ENCODE peak calls at places on chromosome 19, in nine cellular contexts. One of them, this sample, is unnamed.
A peak's percentile ranks its signal among the peaks of the same experiment; 100 is the strongest.

GRCh38 chr19:54190942-54191670 is at the start of gene TSEN34:
- DNase-seq in ovary: peak; percentile 94
- DNase-seq in fibroblast of lung: no peak
- DNase-seq in brain microvascular endothelial cell: peak; percentile 64
- DNase-seq in thoracic aorta: no peak
- DNase-seq in lung: peak; percentile 54
- DNase-seq in right lobe of liver: peak; percentile 93
- DNase-seq in neural progenitor cell: peak; percentile 92
- DNase-seq in IMR-90: peak; percentile 75
- DNase-seq in this sample: peak; percentile 61

GRCh38 chr19:7509625-7510024 is 6.3 kb upstream of the ZNF358 start:
- DNase-seq in ovary: no peak
- DNase-seq in fibroblast of lung: no peak
- DNase-seq in brain microvascular endothelial cell: no peak
- DNase-seq in thoracic aorta: no peak
- DNase-seq in lung: no peak
- DNase-seq in right lobe of liver: no peak
- DNase-seq in neural progenitor cell: peak; percentile 80
- DNase-seq in IMR-90: no peak
- DNase-seq in this sample: no peak

GRCh38 chr19:7018828-7019227 is 2.4 kb downstream of the MBD3L2B start:
- DNase-seq in ovary: no peak
- DNase-seq in fibroblast of lung: no peak
- DNase-seq in brain microvascular endothelial cell: no peak
- DNase-seq in thoracic aorta: no peak
- DNase-seq in lung: no peak
- DNase-seq in right lobe of liver: no peak
- DNase-seq in neural progenitor cell: no peak
- DNase-seq in IMR-90: no peak
- DNase-seq in this sample: no peak

GRCh38 chr19:31226536-31226935 is 122.7 kb downstream of the TSHZ3 start:
- DNase-seq in ovary: no peak
- DNase-seq in fibroblast of lung: peak; percentile 6
- DNase-seq in brain microvascular endothelial cell: no peak
- DNase-seq in thoracic aorta: no peak
- DNase-seq in lung: no peak
- DNase-seq in right lobe of liver: no peak
- DNase-seq in neural progenitor cell: no peak
- DNase-seq in IMR-90: no peak
- DNase-seq in this sample: no peak

GRCh38 chr19:8158411-8159074 is 9.2 kb upstream of the FBN3 start:
- DNase-seq in ovary: no peak
- DNase-seq in fibroblast of lung: peak; percentile 67
- DNase-seq in brain microvascular endothelial cell: peak; percentile 75
- DNase-seq in thoracic aorta: peak; percentile 9
- DNase-seq in lung: peak; percentile 63
- DNase-seq in right lobe of liver: peak; percentile 64
- DNase-seq in neural progenitor cell: peak; percentile 89
- DNase-seq in IMR-90: peak; percentile 79
- DNase-seq in this sample: no peak

GRCh38 chr19:54420383-54421168 is 5.3 kb downstream of the TTYH1 start:
- DNase-seq in ovary: no peak
- DNase-seq in fibroblast of lung: no peak
- DNase-seq in brain microvascular endothelial cell: peak; percentile 30
- DNase-seq in thoracic aorta: no peak
- DNase-seq in lung: no peak
- DNase-seq in right lobe of liver: no peak
- DNase-seq in neural progenitor cell: peak; percentile 96
- DNase-seq in IMR-90: no peak
- DNase-seq in this sample: no peak

GRCh38 chr19:33292595-33293254 is 9.6 kb downstream of the CEBPA start:
- DNase-seq in ovary: no peak
- DNase-seq in fibroblast of lung: no peak
- DNase-seq in brain microvascular endothelial cell: no peak
- DNase-seq in thoracic aorta: no peak
- DNase-seq in lung: peak; percentile 66
- DNase-seq in right lobe of liver: peak; percentile 93
- DNase-seq in neural progenitor cell: no peak
- DNase-seq in IMR-90: no peak
- DNase-seq in this sample: no peak

GRCh38 chr19:11554160-11554559 is 4.9 kb downstream of the ELOF1 start:
- DNase-seq in ovary: no peak
- DNase-seq in fibroblast of lung: no peak
- DNase-seq in brain microvascular endothelial cell: no peak
- DNase-seq in thoracic aorta: no peak
- DNase-seq in lung: no peak
- DNase-seq in right lobe of liver: no peak
- DNase-seq in neural progenitor cell: no peak
- DNase-seq in IMR-90: no peak
- DNase-seq in this sample: no peak

GRCh38 chr19:29371766-29372415 is 153.9 kb upstream of the VSTM2B start:
- DNase-seq in ovary: no peak
- DNase-seq in fibroblast of lung: no peak
- DNase-seq in brain microvascular endothelial cell: no peak
- DNase-seq in thoracic aorta: no peak
- DNase-seq in lung: no peak
- DNase-seq in right lobe of liver: no peak
- DNase-seq in neural progenitor cell: no peak
- DNase-seq in IMR-90: no peak
- DNase-seq in this sample: no peak

GRCh38 chr19:14450168-14450874 is 17.2 kb downstream of the PKN1 start:
- DNase-seq in ovary: peak; percentile 36
- DNase-seq in fibroblast of lung: no peak
- DNase-seq in brain microvascular endothelial cell: peak; percentile 28
- DNase-seq in thoracic aorta: no peak
- DNase-seq in lung: no peak
- DNase-seq in right lobe of liver: no peak
- DNase-seq in neural progenitor cell: peak; percentile 65
- DNase-seq in IMR-90: no peak
- DNase-seq in this sample: no peak

GRCh38 chr19:18634612-18635290 is 2.1 kb upstream of the KLHL26 start:
- DNase-seq in ovary: no peak
- DNase-seq in fibroblast of lung: no peak
- DNase-seq in brain microvascular endothelial cell: no peak
- DNase-seq in thoracic aorta: no peak
- DNase-seq in lung: no peak
- DNase-seq in right lobe of liver: no peak
- DNase-seq in neural progenitor cell: no peak
- DNase-seq in IMR-90: peak; percentile 37
- DNase-seq in this sample: no peak

GRCh38 chr19:41323430-41324125 is 13.6 kb downstream of the CCDC97 start:
- DNase-seq in ovary: peak; percentile 90
- DNase-seq in fibroblast of lung: peak; percentile 98
- DNase-seq in brain microvascular endothelial cell: peak; percentile 97
- DNase-seq in thoracic aorta: peak; percentile 58
- DNase-seq in lung: no peak
- DNase-seq in right lobe of liver: peak; percentile 50
- DNase-seq in neural progenitor cell: no peak
- DNase-seq in IMR-90: peak; percentile 98
- DNase-seq in this sample: peak; percentile 75

GRCh38 chr19:54021932-54022331 is 30.5 kb downstream of the CACNG6 start:
- DNase-seq in ovary: no peak
- DNase-seq in fibroblast of lung: no peak
- DNase-seq in brain microvascular endothelial cell: no peak
- DNase-seq in thoracic aorta: no peak
- DNase-seq in lung: no peak
- DNase-seq in right lobe of liver: no peak
- DNase-seq in neural progenitor cell: no peak
- DNase-seq in IMR-90: no peak
- DNase-seq in this sample: no peak

GRCh38 chr19:42693760-42694350 is 46.4 kb downstream of the PSG3 start:
- DNase-seq in ovary: no peak
- DNase-seq in fibroblast of lung: peak; percentile 33
- DNase-seq in brain microvascular endothelial cell: peak; percentile 14
- DNase-seq in thoracic aorta: no peak
- DNase-seq in lung: no peak
- DNase-seq in right lobe of liver: peak; percentile 47
- DNase-seq in neural progenitor cell: no peak
- DNase-seq in IMR-90: peak; percentile 46
- DNase-seq in this sample: no peak

GRCh38 chr19:3644351-3645066 is 17.9 kb upstream of the CACTIN start:
- DNase-seq in ovary: no peak
- DNase-seq in fibroblast of lung: peak; percentile 41
- DNase-seq in brain microvascular endothelial cell: no peak
- DNase-seq in thoracic aorta: no peak
- DNase-seq in lung: no peak
- DNase-seq in right lobe of liver: peak; percentile 95
- DNase-seq in neural progenitor cell: no peak
- DNase-seq in IMR-90: peak; percentile 49
- DNase-seq in this sample: no peak

GRCh38 chr19:50983625-50984292 is at the start of gene KLK7:
- DNase-seq in ovary: no peak
- DNase-seq in fibroblast of lung: no peak
- DNase-seq in brain microvascular endothelial cell: no peak
- DNase-seq in thoracic aorta: no peak
- DNase-seq in lung: no peak
- DNase-seq in right lobe of liver: no peak
- DNase-seq in neural progenitor cell: no peak
- DNase-seq in IMR-90: no peak
- DNase-seq in this sample: no peak

GRCh38 chr19:47436712-47437401 is 17.5 kb upstream of the MEIS3 start:
- DNase-seq in ovary: peak; percentile 63
- DNase-seq in fibroblast of lung: peak; percentile 30
- DNase-seq in brain microvascular endothelial cell: peak; percentile 42
- DNase-seq in thoracic aorta: no peak
- DNase-seq in lung: peak; percentile 84
- DNase-seq in right lobe of liver: peak; percentile 85
- DNase-seq in neural progenitor cell: peak; percentile 88
- DNase-seq in IMR-90: peak; percentile 47
- DNase-seq in this sample: peak; percentile 86

GRCh38 chr19:6766357-6767080 is 716 bp downstream of the SH2D3A start:
- DNase-seq in ovary: no peak
- DNase-seq in fibroblast of lung: no peak
- DNase-seq in brain microvascular endothelial cell: no peak
- DNase-seq in thoracic aorta: no peak
- DNase-seq in lung: no peak
- DNase-seq in right lobe of liver: no peak
- DNase-seq in neural progenitor cell: no peak
- DNase-seq in IMR-90: no peak
- DNase-seq in this sample: no peak

GRCh38 chr19:51064534-51065220 is at the start of gene KLK13:
- DNase-seq in ovary: peak; percentile 47
- DNase-seq in fibroblast of lung: no peak
- DNase-seq in brain microvascular endothelial cell: no peak
- DNase-seq in thoracic aorta: no peak
- DNase-seq in lung: peak; percentile 34
- DNase-seq in right lobe of liver: peak; percentile 29
- DNase-seq in neural progenitor cell: peak; percentile 26
- DNase-seq in IMR-90: no peak
- DNase-seq in this sample: no peak

GRCh38 chr19:8094336-8094735 is 41.8 kb downstream of the CCL25 start:
- DNase-seq in ovary: no peak
- DNase-seq in fibroblast of lung: no peak
- DNase-seq in brain microvascular endothelial cell: no peak
- DNase-seq in thoracic aorta: no peak
- DNase-seq in lung: no peak
- DNase-seq in right lobe of liver: no peak
- DNase-seq in neural progenitor cell: no peak
- DNase-seq in IMR-90: no peak
- DNase-seq in this sample: no peak

GRCh38 chr19:36605101-36605838 is at the start of gene ZNF382:
- DNase-seq in ovary: peak; percentile 79
- DNase-seq in fibroblast of lung: peak; percentile 64
- DNase-seq in brain microvascular endothelial cell: peak; percentile 43
- DNase-seq in thoracic aorta: peak; percentile 2
- DNase-seq in lung: peak; percentile 55
- DNase-seq in right lobe of liver: peak; percentile 74
- DNase-seq in neural progenitor cell: peak; percentile 83
- DNase-seq in IMR-90: peak; percentile 41
- DNase-seq in this sample: peak; percentile 9

GRCh38 chr19:36605839-36606478 is 846 bp downstream of the ZNF382 start:
- DNase-seq in ovary: no peak
- DNase-seq in fibroblast of lung: no peak
- DNase-seq in brain microvascular endothelial cell: no peak
- DNase-seq in thoracic aorta: no peak
- DNase-seq in lung: no peak
- DNase-seq in right lobe of liver: no peak
- DNase-seq in neural progenitor cell: no peak
- DNase-seq in IMR-90: no peak
- DNase-seq in this sample: no peak

GRCh38 chr19:36604656-36605100 is 435 bp upstream of the ZNF382 start:
- DNase-seq in ovary: peak; percentile 30
- DNase-seq in fibroblast of lung: peak; percentile 54
- DNase-seq in brain microvascular endothelial cell: peak; percentile 54
- DNase-seq in thoracic aorta: peak; percentile 11
- DNase-seq in lung: peak; percentile 38
- DNase-seq in right lobe of liver: peak; percentile 61
- DNase-seq in neural progenitor cell: peak; percentile 54
- DNase-seq in IMR-90: peak; percentile 40
- DNase-seq in this sample: peak; percentile 75
- H3K27ac ChIP-seq in ovary: peak overlapping the region; percentile 56
- H3K27ac ChIP-seq in fibroblast of lung: peak overlapping the region; percentile 79
- H3K27ac ChIP-seq in brain microvascular endothelial cell: peak overlapping the region; percentile 59
- H3K27ac ChIP-seq in thoracic aorta: peak overlapping the region; percentile 10
- H3K27ac ChIP-seq in lung: peak overlapping the region; percentile 88
- H3K27ac ChIP-seq in right lobe of liver: no peak overlapping the region
- H3K27ac ChIP-seq in neural progenitor cell: no peak overlapping the region
- H3K27ac ChIP-seq in IMR-90: peak overlapping the region; percentile 64
- H3K27ac ChIP-seq in this sample: peak overlapping the region; percentile 84

GRCh38 chr19:1507192-1507660 is 5.6 kb downstream of the ADAMTSL5 start:
- DNase-seq in ovary: no peak
- DNase-seq in fibroblast of lung: no peak
- DNase-seq in brain microvascular endothelial cell: no peak
- DNase-seq in thoracic aorta: no peak
- DNase-seq in lung: no peak
- DNase-seq in right lobe of liver: no peak
- DNase-seq in neural progenitor cell: no peak
- DNase-seq in IMR-90: no peak
- DNase-seq in this sample: no peak
- H3K4me3 ChIP-seq in ovary: peak overlapping the region; percentile 38
- H3K4me3 ChIP-seq in fibroblast of lung: peak overlapping the region; percentile 15
- H3K4me3 ChIP-seq in brain microvascular endothelial cell: no peak overlapping the region
- H3K4me3 ChIP-seq in thoracic aorta: peak overlapping the region; percentile 75
- H3K4me3 ChIP-seq in lung: no peak overlapping the region
- H3K4me3 ChIP-seq in right lobe of liver: peak overlapping the region; percentile 45
- H3K4me3 ChIP-seq in neural progenitor cell: peak overlapping the region; percentile 57
- H3K4me3 ChIP-seq in IMR-90: no peak overlapping the region
- H3K4me3 ChIP-seq in this sample: no peak overlapping the region

DNA sequence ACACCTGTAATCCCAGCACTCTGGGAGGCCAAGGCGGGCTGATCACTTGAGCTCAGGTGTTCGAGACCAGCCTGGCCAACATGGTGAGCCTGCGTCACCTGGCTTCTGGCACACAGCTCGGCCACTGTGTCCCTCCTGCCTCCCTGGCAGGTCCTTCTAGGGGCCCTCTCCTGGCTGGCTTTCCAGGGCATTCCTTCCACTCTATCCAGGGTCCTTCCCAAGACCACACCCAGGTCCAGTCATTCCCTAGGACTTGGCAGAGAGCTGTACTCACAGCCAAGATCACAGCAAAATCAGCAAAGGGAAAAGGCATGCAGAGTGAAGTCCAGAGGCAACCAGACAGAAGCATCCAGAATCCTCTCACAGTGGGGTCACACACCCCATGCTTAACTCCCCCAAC is 9.7 kb upstream of the HSH2D start:
- DNase-seq in ovary: no peak
- DNase-seq in fibroblast of lung: no peak
- DNase-seq in brain microvascular endothelial cell: no peak
- DNase-seq in thoracic aorta: no peak
- DNase-seq in lung: no peak
- DNase-seq in right lobe of liver: no peak
- DNase-seq in neural progenitor cell: no peak
- DNase-seq in IMR-90: no peak
- DNase-seq in this sample: no peak
- H3K36me3 ChIP-seq in ovary: no peaks in the 10 kb centered on the region
- H3K36me3 ChIP-seq in fibroblast of lung: peaks cover 26% of the 10 kb centered on the region
- H3K36me3 ChIP-seq in brain microvascular endothelial cell: peaks cover 38% of the 10 kb centered on the region
- H3K36me3 ChIP-seq in thoracic aorta: peaks cover 38% of the 10 kb centered on the region
- H3K36me3 ChIP-seq in lung: peaks cover 40% of the 10 kb centered on the region
- H3K36me3 ChIP-seq in right lobe of liver: peaks cover 30% of the 10 kb centered on the region
- H3K36me3 ChIP-seq in neural progenitor cell: no peaks in the 10 kb centered on the region
- H3K36me3 ChIP-seq in IMR-90: peaks cover 47% of the 10 kb centered on the region
- H3K36me3 ChIP-seq in this sample: peaks cover 54% of the 10 kb centered on the region

GRCh38 chr19:2132191-2132590 is 19.2 kb downstream of the AP3D1 start:
- DNase-seq in ovary: no peak
- DNase-seq in fibroblast of lung: no peak
- DNase-seq in brain microvascular endothelial cell: no peak
- DNase-seq in thoracic aorta: no peak
- DNase-seq in lung: no peak
- DNase-seq in right lobe of liver: no peak
- DNase-seq in neural progenitor cell: no peak
- DNase-seq in IMR-90: no peak
- DNase-seq in this sample: no peak
- H3K27ac ChIP-seq in ovary: no peak overlapping the region
- H3K27ac ChIP-seq in fibroblast of lung: no peak overlapping the region
- H3K27ac ChIP-seq in brain microvascular endothelial cell: no peak overlapping the region
- H3K27ac ChIP-seq in thoracic aorta: no peak overlapping the region
- H3K27ac ChIP-seq in lung: no peak overlapping the region
- H3K27ac ChIP-seq in right lobe of liver: no peak overlapping the region
- H3K27ac ChIP-seq in neural progenitor cell: no peak overlapping the region
- H3K27ac ChIP-seq in IMR-90: no peak overlapping the region
- H3K27ac ChIP-seq in this sample: no peak overlapping the region

This sample was measured in ascending aorta.